ENCODE peak calls at places on chromosomes 6 and 20, in ten cellular contexts. O, F, J, Z, E, R, W, C, P and I are unnamed samples.

GRCh38 chr20:33407251-33407650 is 5.9 kb upstream of the CDK5RAP1 start:
- DNase-seq in E (no peak), F (no peak), P (peak), R (no peak), O (no peak), J (no peak), W (no peak), C (no peak), Z (no peak), I (no peak)

GRCh38 chr6:106757722-106758467 is 128.5 kb downstream of the QRSL1 start:
- DNase-seq in C (no peak), F (no peak), P (no peak), W (no peak), J (no peak), O (no peak), R (no peak), E (peak), Z (no peak), I (no peak)

GRCh38 chr6:74731204-74731603 is 474.6 kb downstream of the COL12A1 start:
- DNase-seq in R (peak), E (no peak), C (no peak), J (no peak), Z (no peak), F (no peak), W (no peak), O (no peak), P (peak), I (no peak)

GRCh38 chr6:113172531-113172966 is 684.6 kb upstream of the MARCKS start:
- DNase-seq in O (no peak), F (no peak), P (no peak), W (peak), R (no peak), Z (no peak), J (peak), E (peak), C (peak), I (peak)

GRCh38 chr6:35522660-35523658 is 10.3 kb upstream of the TULP1 start:
- DNase-seq in E (peak), J (peak), Z (peak), C (peak), O (peak), F (peak), P (peak), W (peak), R (peak), I (peak)

GRCh38 chr6:6631053-6631452 is 42.5 kb downstream of the LY86 start:
- DNase-seq in O (no peak), Z (no peak), J (no peak), C (no peak), R (no peak), P (no peak), E (no peak), W (no peak), F (no peak), I (no peak)

GRCh38 chr20:56702931-56703840 is 74.1 kb downstream of the TFAP2C start:
- DNase-seq in R (no peak), O (no peak), W (no peak), Z (no peak), C (no peak), J (peak), F (no peak), P (no peak), E (no peak), I (no peak)

GRCh38 chr6:134035823-134036296 is 16.6 kb downstream of the SLC2A12 start:
- DNase-seq in W (no peak), Z (no peak), F (no peak), E (peak), R (peak), O (no peak), P (peak), C (no peak), J (peak), I (peak)

GRCh38 chr20:10619427-10619826 is 54.4 kb downstream of the JAG1 start:
- DNase-seq in W (no peak), R (peak), F (peak), P (peak), O (no peak), E (no peak), Z (no peak), C (no peak), J (no peak), I (no peak)

GRCh38 chr6:87730310-87730709 is 28.3 kb upstream of the AKIRIN2 start:
- DNase-seq in E (peak), C (peak), W (peak), P (peak), O (no peak), Z (peak), R (no peak), J (no peak), F (no peak), I (peak)

GRCh38 chr20:8388707-8389106 is 256.6 kb downstream of the PLCB1 start:
- DNase-seq in C (no peak), W (no peak), Z (no peak), P (peak), O (no peak), J (no peak), E (no peak), R (peak), F (no peak), I (no peak)

GRCh38 chr6:149636116-149636515 is 12.4 kb downstream of the KATNA1 start:
- DNase-seq in Z (no peak), P (peak), C (no peak), E (no peak), R (peak), J (no peak), W (no peak), O (no peak), F (peak), I (peak)

GRCh38 chr20:34322267-34323105 is 19.3 kb upstream of the AHCY start:
- DNase-seq in J (no peak), P (no peak), W (no peak), F (no peak), O (no peak), Z (no peak), R (no peak), E (no peak), C (no peak), I (no peak)

GRCh38 chr6:48957781-48958180 is 505.3 kb downstream of the MMUT start:
- DNase-seq in P (peak), Z (no peak), J (no peak), F (no peak), E (no peak), C (no peak), O (no peak), W (no peak), R (peak), I (no peak)

GRCh38 chr6:127343753-127344659 is 597 bp upstream of the ECHDC1 start:
- DNase-seq in P (peak), C (no peak), E (no peak), O (no peak), Z (peak), W (no peak), F (peak), R (peak), J (no peak), I (peak)

GRCh38 chr6:123802351-123802696 is 1.3 kb upstream of the NKAIN2 start:
- DNase-seq in O (no peak), J (no peak), E (no peak), F (no peak), P (no peak), Z (no peak), C (no peak), W (no peak), R (no peak), I (no peak)

GRCh38 chr20:44028341-44028715 is 113.7 kb downstream of the TOX2 start:
- DNase-seq in J (no peak), R (no peak), Z (no peak), C (no peak), O (no peak), F (no peak), E (no peak), P (peak), W (no peak), I (no peak)

GRCh38 chr6:109182590-109182989 is 87.3 kb downstream of the CEP57L1 start:
- DNase-seq in R (no peak), C (no peak), Z (no peak), J (no peak), E (no peak), W (peak), F (no peak), P (no peak), O (no peak), I (no peak)

GRCh38 chr6:167778497-167779122 is 48.1 kb upstream of the AFDN start:
- DNase-seq in R (no peak), Z (no peak), C (no peak), F (no peak), J (no peak), O (peak), E (peak), W (no peak), P (no peak), I (peak)

GRCh38 chr6:27295301-27296079 is 16.6 kb downstream of the POM121L2 start:
- DNase-seq in E (no peak), P (peak), Z (no peak), J (no peak), W (no peak), C (no peak), O (no peak), F (peak), R (peak), I (no peak)

GRCh38 chr6:44576132-44576601 is 188.7 kb downstream of the CDC5L start:
- DNase-seq in P (peak), W (no peak), J (no peak), R (peak), E (no peak), F (no peak), Z (no peak), C (no peak), O (no peak), I (peak)

GRCh38 chr20:40741507-40742106 is 52.6 kb upstream of the MAFB start:
- DNase-seq in E (peak), R (peak), C (peak), W (peak), O (no peak), Z (peak), P (peak), J (peak), F (peak), I (peak)

GRCh38 chr6:39366875-39367618 is 44.5 kb upstream of the KCNK16 start:
- DNase-seq in F (no peak), J (peak), O (peak), W (no peak), P (peak), R (peak), E (peak), Z (no peak), C (no peak), I (no peak)

GRCh38 chr6:112235956-112236355 is 18.4 kb downstream of the LAMA4 start:
- DNase-seq in F (no peak), W (no peak), J (no peak), R (peak), E (no peak), O (no peak), Z (no peak), C (no peak), P (peak), I (no peak)

GRCh38 chr20:6245436-6245835 is 122.6 kb upstream of the FERMT1 start:
- DNase-seq in C (no peak), W (no peak), P (no peak), J (no peak), R (no peak), O (no peak), E (no peak), F (no peak), Z (no peak), I (no peak)

GRCh38 chr6:21587182-21587924 is 6.2 kb upstream of the SOX4 start:
- DNase-seq in E (peak), P (peak), C (peak), W (peak), J (peak), R (peak), O (peak), F (peak), Z (peak), I (peak)

GRCh38 chr20:7696311-7696710 is 243.9 kb downstream of the HAO1 start:
- DNase-seq in F (no peak), P (peak), O (no peak), Z (no peak), W (no peak), J (no peak), R (peak), E (no peak), C (no peak), I (no peak)

GRCh38 chr6:26216015-26216885 is 129.0 kb downstream of the HFE start:
- DNase-seq in P (peak), Z (peak), R (peak), W (peak), O (no peak), J (no peak), F (peak), E (peak), C (peak), I (peak)

GRCh38 chr6:156998824-156999330 is 221.7 kb downstream of the ARID1B start:
- DNase-seq in P (no peak), O (no peak), E (no peak), Z (no peak), J (no peak), F (no peak), W (no peak), R (no peak), C (no peak), I (no peak)

GRCh38 chr20:50790651-50791277 is 4.1 kb upstream of the BCAS4 start:
- DNase-seq in Z (peak), R (peak), E (peak), P (peak), O (peak), C (peak), J (peak), F (peak), W (peak), I (peak)

GRCh38 chr20:50792708-50793574 is 1.9 kb upstream of the BCAS4 start:
- DNase-seq in O (no peak), E (no peak), W (no peak), J (no peak), C (no peak), Z (no peak), R (no peak), P (no peak), F (no peak), I (no peak)

GRCh38 chr20:50788045-50788867 is 6.6 kb upstream of the BCAS4 start:
- DNase-seq in E (peak), O (no peak), P (peak), W (peak), J (peak), C (no peak), Z (peak), R (peak), F (no peak), I (no peak)

GRCh38 chr20:50788868-50789125 is 6.1 kb upstream of the BCAS4 start:
- DNase-seq in J (no peak), O (no peak), E (no peak), Z (no peak), P (no peak), F (no peak), C (no peak), R (no peak), W (no peak), I (no peak)

GRCh38 chr20:50789968-50790650 is 4.8 kb upstream of the BCAS4 start:
- DNase-seq in F (no peak), R (no peak), C (no peak), O (no peak), P (no peak), E (no peak), W (no peak), J (no peak), Z (peak), I (peak)
- H3K27ac ChIP-seq in F (peak), R (peak), C (peak), O (peak), P (peak), E (peak), W (peak), J (peak), Z (peak), I (peak)

DNA sequence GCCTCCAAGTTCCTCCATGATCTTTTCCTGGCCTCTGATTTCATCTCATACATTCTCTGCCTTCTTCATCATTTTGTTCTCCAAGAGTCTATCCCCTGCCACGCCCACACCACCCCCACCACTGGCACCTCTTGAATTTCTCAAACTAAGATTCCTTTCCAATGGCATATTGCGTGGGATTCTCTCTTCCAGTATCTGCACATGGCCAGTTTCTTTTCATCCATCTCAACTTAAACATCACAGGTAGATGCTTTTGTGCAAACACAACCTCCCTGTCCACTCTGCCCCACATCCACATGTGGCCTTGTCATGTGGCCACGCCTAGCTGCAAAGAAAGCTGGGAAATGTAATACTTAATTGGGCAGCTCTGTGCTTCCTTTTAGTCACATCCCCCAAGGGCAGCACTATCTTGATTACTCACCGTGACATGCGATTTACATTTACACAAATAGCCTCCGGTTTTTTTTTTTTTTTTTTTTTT is 33.4 kb upstream of the ZMYND8 start:
- DNase-seq in R (peak), J (no peak), Z (no peak), E (no peak), P (peak), F (no peak), C (no peak), W (no peak), O (no peak), I (no peak)
- H3K27ac ChIP-seq in R (peak), J (no peak), Z (no peak), E (no peak), P (peak), F (no peak), C (no peak), W (no peak), O (no peak), I (no peak)

GRCh38 chr6:121503633-121504032 is 68.2 kb downstream of the GJA1 start:
- DNase-seq in F (no peak), O (no peak), J (no peak), C (no peak), P (peak), R (no peak), W (no peak), E (no peak), Z (no peak), I (no peak)
- H3K27ac ChIP-seq in F (no peak), O (no peak), J (no peak), C (no peak), P (peak), R (peak), W (no peak), E (no peak), Z (no peak), I (no peak)

GRCh38 chr20:24773751-24774201 is 175.3 kb upstream of the CST7 start:
- DNase-seq in Z (no peak), J (no peak), O (peak), R (peak), W (no peak), E (no peak), P (peak), F (no peak), C (no peak), I (no peak)
- H3K27ac ChIP-seq in Z (no peak), J (no peak), O (no peak), R (no peak), W (no peak), E (no peak), P (no peak), F (no peak), C (no peak), I (no peak)

GRCh38 chr20:64114356-64114971 is 7.1 kb upstream of the NPBWR2 start:
- DNase-seq in O (peak), C (no peak), J (no peak), Z (no peak), F (peak), R (no peak), P (no peak), E (no peak), W (no peak), I (no peak)

GRCh38 chr20:64113796-64114355 is 6.5 kb upstream of the NPBWR2 start:
- DNase-seq in R (no peak), E (no peak), Z (no peak), O (peak), F (peak), C (no peak), P (no peak), W (peak), J (no peak), I (no peak)

GRCh38 chr20:64112691-64113443 is 5.5 kb upstream of the NPBWR2 start:
- DNase-seq in J (no peak), R (no peak), Z (no peak), O (peak), W (peak), C (no peak), E (no peak), F (peak), P (no peak), I (no peak)

GRCh38 chr20:64111841-64112641 is 4.7 kb upstream of the NPBWR2 start:
- DNase-seq in J (no peak), F (peak), W (peak), E (no peak), P (no peak), R (no peak), C (no peak), O (peak), Z (no peak), I (no peak)

GRCh38 chr20:64113444-64113775 is 6.0 kb upstream of the NPBWR2 start:
- DNase-seq in Z (no peak), E (no peak), W (no peak), P (no peak), R (no peak), C (no peak), F (no peak), O (peak), J (no peak), I (no peak)
- H3K27ac ChIP-seq in Z (no peak), E (no peak), W (no peak), P (no peak), R (no peak), C (no peak), F (no peak), O (no peak), J (no peak), I (no peak)

GRCh38 chr6:150730801-150731445 is 131.2 kb downstream of the PLEKHG1 start:
- DNase-seq in W (no peak), Z (no peak), R (no peak), C (no peak), P (no peak), E (no peak), J (no peak), F (no peak), O (no peak), I (peak)

GRCh38 chr6:150735340-150735851 is 130.1 kb upstream of the MTHFD1L start:
- DNase-seq in O (no peak), R (no peak), W (no peak), E (no peak), J (no peak), Z (no peak), P (no peak), C (no peak), F (no peak), I (no peak)

GRCh38 chr6:150734235-150734634 is 131.3 kb upstream of the MTHFD1L start:
- DNase-seq in Z (no peak), C (no peak), F (no peak), O (no peak), W (no peak), R (no peak), P (no peak), J (no peak), E (no peak), I (no peak)

GRCh38 chr6:150733726-150734125 is 131.8 kb upstream of the MTHFD1L start:
- DNase-seq in R (no peak), E (no peak), C (no peak), J (no peak), F (no peak), Z (no peak), O (no peak), P (no peak), W (no peak), I (no peak)

GRCh38 chr6:150732765-150733539 is 132.6 kb upstream of the MTHFD1L start:
- DNase-seq in P (no peak), W (no peak), Z (no peak), R (no peak), E (no peak), C (no peak), F (no peak), O (no peak), J (no peak), I (no peak)
- H3K27ac ChIP-seq in P (no peak), W (no peak), Z (no peak), R (no peak), E (no peak), C (no peak), F (no peak), O (no peak), J (no peak), I (no peak)

GRCh38 chr6:160028487-160029275 is 59.8 kb downstream of the IGF2R start:
- DNase-seq in P (no peak), F (no peak), J (no peak), C (no peak), W (no peak), O (no peak), R (no peak), Z (no peak), E (no peak), I (no peak)
- H3K27ac ChIP-seq in P (no peak), F (no peak), J (no peak), C (no peak), W (no peak), O (no peak), R (no peak), Z (peak), E (peak), I (no peak)